ENCODE peak calls at places on chromosomes 5 and 9, in ten cellular contexts. T, O, E, A, G, V, H, M, S and J are unnamed samples.

GRCh38 chr9:78314953-78315870 is 18.3 kb downstream of the PSAT1 start:
- DNase-seq in E (no peak), A (peak), O (no peak), S (no peak), V (peak), M (no peak), H (no peak), T (no peak), G (no peak), J (no peak)

GRCh38 chr9:20309209-20309608 is 313.1 kb downstream of the MLLT3 start:
- DNase-seq in O (no peak), A (no peak), T (no peak), V (no peak), M (no peak), G (no peak), S (no peak), E (no peak), H (no peak), J (no peak)

GRCh38 chr9:37963936-37964739 is 60.2 kb upstream of the SLC25A51 start:
- DNase-seq in O (no peak), T (peak), S (no peak), A (peak), H (peak), G (no peak), V (no peak), M (peak), E (no peak), J (peak)

GRCh38 chr5:76358-77169 is 15.4 kb upstream of the PLEKHG4B start:
- DNase-seq in G (no peak), A (no peak), S (no peak), H (no peak), V (no peak), O (no peak), T (no peak), M (no peak), E (no peak), J (no peak)

GRCh38 chr9:21782207-21782606 is 20.2 kb upstream of the MTAP start:
- DNase-seq in E (no peak), O (no peak), A (no peak), G (no peak), V (no peak), S (no peak), M (no peak), T (peak), H (no peak), J (no peak)

GRCh38 chr9:16154570-16155078 is 601.8 kb downstream of the CCDC171 start:
- DNase-seq in G (no peak), T (no peak), E (peak), M (peak), H (no peak), A (peak), O (no peak), V (peak), S (no peak), J (no peak)

GRCh38 chr9:124110307-124110915 is 98.8 kb downstream of the LHX2 start:
- DNase-seq in V (peak), O (peak), G (no peak), A (peak), T (peak), S (peak), M (no peak), H (peak), E (peak), J (peak)

GRCh38 chr9:120358877-120359276 is 221.1 kb downstream of the CDK5RAP2 start:
- DNase-seq in V (no peak), T (no peak), A (no peak), H (no peak), E (no peak), O (no peak), M (no peak), G (no peak), S (no peak), J (no peak)

GRCh38 chr9:9395539-9395938 is 1217.3 kb downstream of the PTPRD start:
- DNase-seq in A (no peak), M (no peak), G (no peak), H (no peak), S (no peak), O (no peak), T (no peak), V (no peak), E (no peak), J (no peak)

GRCh38 chr5:126368239-126368812 is 54.9 kb upstream of the GRAMD2B start:
- DNase-seq in E (no peak), A (no peak), V (no peak), S (no peak), O (no peak), G (no peak), H (no peak), T (peak), M (no peak), J (no peak)

GRCh38 chr9:78383130-78383529 is 86.2 kb downstream of the PSAT1 start:
- DNase-seq in S (no peak), E (no peak), V (no peak), M (no peak), H (peak), T (no peak), A (peak), G (no peak), O (no peak), J (no peak)

GRCh38 chr5:147621016-147621415 is 111.1 kb upstream of the DPYSL3 start:
- DNase-seq in H (no peak), A (no peak), G (no peak), T (no peak), M (no peak), S (no peak), E (no peak), V (no peak), O (no peak), J (no peak)